ENCODE peak calls at places on chromosomes 2 and 18, in six cellular contexts. O is AG10803, C is cardiac fibroblast, E is lower leg skin, L is PC-9, N is fibroblast of mammary gland. D is an unnamed sample.

GRCh38 chr2:84314901-84315330 is 144.2 kb downstream of the SUCLG1 start:
- DNase-seq in O (peak), C (peak), E (peak), L (peak), N (peak), D (peak)

GRCh38 chr18:32530947-32531651 is 60.4 kb upstream of the GAREM1 start:
- DNase-seq in O (peak), C (peak), E (no peak), L (peak), N (peak), D (peak)

GRCh38 chr2:100954044-100954420 is 48.1 kb upstream of the RPL31 start:
- DNase-seq in O (no peak), C (no peak), E (no peak), L (no peak), N (no peak), D (no peak)

GRCh38 chr2:3662239-3662638 is 4.2 kb downstream of the ALLC start:
- DNase-seq in O (no peak), C (no peak), E (no peak), L (peak), N (no peak), D (no peak)

GRCh38 chr2:2569306-2569705 is 238.2 kb upstream of the MYT1L start:
- DNase-seq in O (no peak), C (no peak), E (no peak), L (no peak), N (no peak), D (no peak)

GRCh38 chr2:109447251-109447661 is 166.5 kb downstream of the SEPTIN10 start:
- DNase-seq in O (peak), C (peak), E (no peak), L (no peak), N (peak), D (peak)

GRCh38 chr2:179297922-179298321 is 33.3 kb upstream of the SESTD1 start:
- DNase-seq in O (no peak), C (no peak), E (no peak), L (no peak), N (no peak), D (no peak)

GRCh38 chr18:58300867-58301266 is 256.8 kb downstream of the NEDD4L start:
- DNase-seq in O (no peak), C (no peak), E (no peak), L (no peak), N (no peak), D (no peak)

GRCh38 chr18:31498450-31499156 is 626 bp downstream of the DSG2 start:
- DNase-seq in O (no peak), C (peak), E (no peak), L (no peak), N (peak), D (no peak)

GRCh38 chr2:72115361-72116080 is 32.1 kb downstream of the CYP26B1 start:
- DNase-seq in O (peak), C (peak), E (peak), L (peak), N (peak), D (peak)

GRCh38 chr18:49510393-49511115 is 23.5 kb upstream of the C18orf32 start:
- DNase-seq in O (peak), C (peak), E (no peak), L (no peak), N (peak), D (peak)

DNA sequence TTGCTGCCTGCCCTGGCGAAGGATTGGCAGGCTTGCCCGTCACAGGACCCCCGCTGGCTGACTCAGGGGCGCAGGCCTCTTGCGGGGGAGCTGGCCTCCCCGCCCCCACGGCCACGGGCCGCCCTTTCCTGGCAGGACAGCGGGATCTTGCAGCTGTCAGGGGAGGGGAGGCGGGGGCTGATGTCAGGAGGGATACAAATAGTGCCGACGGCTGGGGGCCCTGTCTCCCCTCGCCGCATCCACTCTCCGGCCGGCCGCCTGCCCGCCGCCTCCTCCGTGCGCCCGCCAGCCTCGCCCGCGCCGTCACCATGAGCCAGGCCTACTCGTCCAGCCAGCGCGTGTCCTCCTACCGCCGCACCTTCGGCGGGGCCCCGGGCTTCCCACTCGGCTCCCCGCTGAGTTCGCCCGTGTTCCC is at the start of gene DES:
- DNase-seq in O (no peak), C (peak), E (no peak), L (no peak), N (no peak), D (no peak)
- H3K4me3 ChIP-seq in O (no peak), C (no peak), E (no peak), L (no peak), N (no peak), D (no peak)

GRCh38 chr18:22860807-22861206 is 72.3 kb upstream of the RBBP8 start:
- DNase-seq in O (no peak), C (no peak), E (no peak), L (no peak), N (no peak), D (no peak)

GRCh38 chr18:22868831-22869230 is 64.3 kb upstream of the RBBP8 start:
- DNase-seq in O (no peak), C (no peak), E (no peak), L (no peak), N (no peak), D (no peak)

GRCh38 chr18:22865354-22866116 is 67.6 kb upstream of the RBBP8 start:
- DNase-seq in O (no peak), C (no peak), E (no peak), L (peak), N (no peak), D (no peak)
- H3K4me3 ChIP-seq in O (no peak), C (no peak), E (no peak), L (no peak), N (no peak), D (no peak)

GRCh38 chr2:27069436-27069835 is 2.0 kb downstream of the OST4 start:
- DNase-seq in O (no peak), C (no peak), E (no peak), L (no peak), N (no peak), D (no peak)
- H3K4me3 ChIP-seq in O (peak), C (peak), E (no peak), L (no peak), N (peak), D (peak)

DNA sequence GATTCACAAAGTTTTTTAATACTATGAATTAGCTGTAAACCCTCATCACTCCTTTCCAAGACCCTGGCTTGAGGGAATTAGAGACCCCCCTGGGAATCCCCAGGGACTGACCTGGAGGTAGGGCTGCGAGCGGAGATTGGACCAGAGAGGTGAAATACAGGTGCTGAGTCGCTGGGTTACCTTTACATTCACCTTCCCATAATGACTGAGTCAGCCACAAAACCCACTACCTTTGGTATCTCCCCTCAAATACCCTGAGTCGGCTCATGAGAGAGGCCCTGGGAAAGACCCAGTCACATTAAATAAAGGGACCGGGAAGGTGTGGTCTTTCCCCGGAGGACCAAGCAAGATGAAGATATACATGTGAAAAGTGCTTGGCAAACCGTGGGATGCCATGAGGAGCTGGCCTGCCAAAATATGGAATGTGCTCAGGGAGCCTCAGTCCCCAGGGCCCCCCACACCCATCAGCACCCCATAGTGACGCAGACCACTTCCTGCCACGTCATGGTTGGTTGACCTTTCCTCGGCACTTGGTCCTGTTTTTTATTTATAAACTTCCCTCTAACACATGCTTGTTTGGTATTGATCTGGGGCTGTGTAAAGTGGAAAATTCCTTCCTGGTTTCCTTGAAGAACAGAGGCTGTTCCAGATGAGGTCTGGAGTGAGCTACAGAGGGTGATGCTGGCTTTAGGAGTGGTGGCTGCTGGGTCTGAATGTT is 51.4 kb downstream of the IL1RL2 start:
- DNase-seq in O (peak), C (peak), E (no peak), L (no peak), N (peak), D (no peak)
- H3K4me3 ChIP-seq in O (no peak), C (no peak), E (no peak), L (no peak), N (no peak), D (no peak)

GRCh38 chr2:217515615-217516309 is 487.0 kb downstream of the TNS1 start:
- DNase-seq in O (peak), C (no peak), E (no peak), L (no peak), N (no peak), D (no peak)
- H3K4me3 ChIP-seq in O (no peak), C (no peak), E (no peak), L (no peak), N (no peak), D (no peak)

DNA sequence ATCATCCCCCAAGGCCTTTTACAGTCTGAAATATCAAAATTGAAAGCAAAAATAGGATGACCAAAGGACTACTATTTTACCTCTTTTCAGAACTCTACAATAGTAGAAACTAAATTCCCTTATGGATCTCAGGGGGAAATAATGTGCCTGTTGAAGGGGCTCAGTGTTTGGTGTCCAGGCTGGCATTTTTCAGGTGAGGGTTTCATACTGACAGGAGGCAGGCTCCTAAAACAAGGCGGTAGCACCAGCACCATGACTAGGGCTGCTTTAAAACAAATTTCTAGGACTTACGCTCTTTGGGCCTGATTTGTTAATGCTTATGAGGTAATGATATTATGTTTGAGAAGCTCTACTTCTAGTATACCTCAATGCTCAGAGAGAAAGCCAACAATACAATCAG is 5.2 kb upstream of the BOLA3 start:
- DNase-seq in O (no peak), C (no peak), E (no peak), L (no peak), N (no peak), D (no peak)
- H3K4me3 ChIP-seq in O (no peak), C (no peak), E (no peak), L (no peak), N (no peak), D (no peak)

GRCh38 chr2:172021955-172022354 is 22.2 kb downstream of the METAP1D start:
- DNase-seq in O (peak), C (peak), E (no peak), L (no peak), N (peak), D (peak)

DNA sequence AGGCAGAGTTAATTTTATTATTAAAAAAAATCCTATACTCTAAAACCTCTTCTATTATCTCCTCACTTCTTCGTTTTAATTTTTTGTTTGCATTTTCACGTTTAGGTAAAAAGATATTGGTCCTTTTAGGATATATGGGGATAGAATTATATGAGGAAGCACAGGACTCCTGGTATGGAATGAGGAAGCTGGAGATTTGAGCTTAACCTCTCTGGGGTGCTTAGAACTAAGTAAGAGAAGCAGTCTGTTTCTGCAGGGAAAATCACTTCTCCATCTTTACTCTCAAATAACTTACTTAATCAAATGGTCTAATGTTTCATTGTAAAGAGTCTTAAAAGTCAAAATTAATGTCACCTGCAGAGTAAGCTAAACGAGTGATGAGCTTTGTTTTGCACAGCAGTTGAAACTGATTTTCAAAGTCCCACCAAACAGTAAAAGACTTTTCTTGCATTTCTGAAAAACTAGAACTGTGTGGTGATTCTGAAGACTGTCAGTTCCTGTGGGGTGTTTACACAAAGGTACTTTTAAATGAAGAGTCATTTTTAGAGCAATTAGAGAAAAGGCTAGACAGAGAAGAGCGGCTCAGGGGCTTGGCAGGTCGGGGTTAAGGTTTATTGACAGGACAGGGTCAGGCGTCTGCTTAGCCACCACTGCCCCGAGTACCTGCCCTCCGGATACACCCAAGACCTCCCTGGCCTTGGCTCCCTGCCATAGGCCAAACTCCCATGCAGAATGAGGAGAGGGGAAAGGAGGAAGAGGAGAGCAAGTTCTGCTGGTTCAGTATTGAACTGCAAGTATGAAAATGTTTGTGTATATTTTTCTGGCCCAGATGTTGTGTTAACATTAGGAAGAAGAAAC is 21.6 kb downstream of the METAP1D start:
- DNase-seq in O (no peak), C (no peak), E (no peak), L (peak), N (no peak), D (peak)
- H3K4me3 ChIP-seq in O (no peak), C (no peak), E (no peak), L (peak), N (no peak), D (no peak)

GRCh38 chr2:198662916-198663315 is 794.8 kb downstream of the SATB2 start:
- DNase-seq in O (peak), C (no peak), E (no peak), L (no peak), N (no peak), D (no peak)
- H3K4me3 ChIP-seq in O (no peak), C (no peak), E (no peak), L (no peak), N (no peak), D (no peak)

DNA sequence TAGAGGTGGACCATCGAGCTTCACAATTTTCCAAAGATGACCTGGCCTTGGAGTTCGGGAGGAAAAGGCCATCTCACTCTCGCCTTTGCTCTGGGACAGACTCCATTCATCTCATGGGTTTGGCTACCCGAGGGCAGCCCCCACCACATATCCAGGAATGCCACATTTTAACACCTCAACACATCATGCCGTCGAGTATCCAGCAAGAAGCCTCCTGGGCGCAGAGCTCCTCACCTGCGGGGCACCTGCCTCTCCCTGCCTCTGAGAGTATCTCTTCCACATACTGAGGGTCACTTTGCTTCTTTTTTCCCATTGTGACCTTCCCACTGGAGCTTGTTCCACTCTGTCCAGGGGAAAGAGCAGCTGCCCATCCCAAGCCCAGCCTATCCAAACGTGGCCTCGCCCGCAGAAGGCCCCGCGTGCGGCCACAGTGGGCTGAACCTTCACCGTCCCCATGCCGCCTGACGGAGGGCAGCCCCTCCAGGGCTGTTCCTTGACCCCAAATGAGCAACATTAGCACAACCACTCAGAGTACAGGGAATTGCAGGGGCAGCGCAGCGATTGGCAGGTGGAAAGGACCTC is 5.5 kb upstream of the LIMS2 start:
- DNase-seq in O (no peak), C (no peak), E (no peak), L (no peak), N (no peak), D (no peak)
- H3K4me3 ChIP-seq in O (no peak), C (no peak), E (no peak), L (no peak), N (no peak), D (peak)

GRCh38 chr2:238125127-238125885 is 13.2 kb upstream of the KLHL30 start:
- DNase-seq in O (no peak), C (no peak), E (no peak), L (no peak), N (no peak), D (no peak)
- H3K4me3 ChIP-seq in O (no peak), C (no peak), E (no peak), L (no peak), N (no peak), D (no peak)